ENCODE peak calls at places on chromosomes 6 and 20, in five cellular contexts. L, I, Q, Y and H are unnamed samples.

GRCh38 chr20:64084209-64085152 is at the start of gene LKAAEAR1:
- DNase-seq in Q (no peak), Y (no peak), I (peak; percentile 70), L (no peak), H (no peak)

GRCh38 chr6:71582820-71583219 is 294.2 kb downstream of the OGFRL1 start:
- DNase-seq in Y (no peak), L (no peak), I (no peak), Q (no peak), H (no peak)

GRCh38 chr6:157755032-157755751 is 67.9 kb upstream of the SNX9 start:
- DNase-seq in I (no peak), Q (peak; percentile 37), L (no peak), Y (no peak), H (no peak)

GRCh38 chr6:42428326-42429041 is 23.2 kb downstream of the TRERF1 start:
- DNase-seq in L (peak; percentile 31), I (no peak), Y (peak; percentile 62), Q (no peak), H (no peak)

GRCh38 chr20:34049389-34049788 is 55.7 kb downstream of the RALY start:
- DNase-seq in Y (no peak), I (no peak), Q (no peak), L (no peak), H (no peak)

GRCh38 chr6:168385380-168385779 is 55.6 kb upstream of the SMOC2 start:
- DNase-seq in L (no peak), I (no peak), Y (no peak), Q (no peak), H (no peak)

GRCh38 chr20:63831696-63832686 is 927 bp upstream of the ZBTB46 start:
- DNase-seq in L (no peak), Q (no peak), I (peak; percentile 89), Y (peak; percentile 18), H (no peak)

GRCh38 chr6:62891065-62891647 is 320.1 kb upstream of the FKBP1C start:
- DNase-seq in Q (no peak), I (no peak), L (no peak), Y (no peak), H (no peak)

GRCh38 chr6:154893927-154894326 is 101.2 kb upstream of the TIAM2 start:
- DNase-seq in L (no peak), Q (no peak), I (no peak), Y (no peak), H (no peak)

GRCh38 chr6:105879902-105880547 is 206.1 kb upstream of the PRDM1 start:
- DNase-seq in Q (no peak), L (peak; percentile 55), I (peak; percentile 69), Y (no peak), H (peak; percentile 73)

GRCh38 chr20:50366270-50367103 is 143.7 kb upstream of the PTPN1 start:
- DNase-seq in I (no peak), Q (peak; percentile 86), L (peak; percentile 81), Y (peak; percentile 34), H (peak; percentile 85)

GRCh38 chr20:5797843-5798462 is 47.8 kb downstream of the SHLD1 start:
- DNase-seq in Y (no peak), I (no peak), L (no peak), Q (no peak), H (no peak)

GRCh38 chr6:124319410-124319809 is 515.7 kb downstream of the NKAIN2 start:
- DNase-seq in L (no peak), Y (no peak), Q (no peak), I (no peak), H (no peak)

DNA sequence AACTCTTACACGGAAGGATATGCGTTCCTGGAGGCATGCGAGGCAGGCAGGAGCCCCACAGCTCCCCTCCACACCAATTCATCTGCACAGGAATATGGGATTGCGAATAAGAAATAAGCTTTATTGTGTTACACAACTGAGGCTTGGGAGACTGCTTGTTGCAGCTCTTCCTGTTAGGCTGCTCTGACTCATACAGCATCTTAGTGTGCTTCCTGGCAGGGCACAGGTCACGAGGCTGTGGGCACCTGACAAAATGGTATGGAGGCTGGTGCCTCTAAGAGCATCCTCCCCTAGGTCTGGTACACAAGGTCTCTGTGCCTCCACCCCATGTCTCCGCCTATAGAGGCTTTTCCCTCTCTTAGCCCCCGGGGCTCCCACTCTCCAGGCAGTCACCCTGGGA is 6.8 kb downstream of the SLC22A3 start:
- DNase-seq in L (peak; percentile 79), Y (no peak), I (no peak), Q (no peak), H (no peak)
- H3K4me1 ChIP-seq in L (peaks cover 27% of the 10 kb centered on the region), Y (no peaks in the 10 kb centered on the region), I (no peaks in the 10 kb centered on the region), Q (no peaks in the 10 kb centered on the region), H (peaks cover 20% of the 10 kb centered on the region)

GRCh38 chr6:29663300-29664039 is 6.6 kb downstream of the MOG start:
- DNase-seq in L (no peak), I (no peak), Y (no peak), Q (no peak), H (no peak)
- H3K4me1 ChIP-seq in L (no peaks in the 10 kb centered on the region), I (no peaks in the 10 kb centered on the region), Y (no peaks in the 10 kb centered on the region), Q (no peaks in the 10 kb centered on the region), H (no peaks in the 10 kb centered on the region)

DNA sequence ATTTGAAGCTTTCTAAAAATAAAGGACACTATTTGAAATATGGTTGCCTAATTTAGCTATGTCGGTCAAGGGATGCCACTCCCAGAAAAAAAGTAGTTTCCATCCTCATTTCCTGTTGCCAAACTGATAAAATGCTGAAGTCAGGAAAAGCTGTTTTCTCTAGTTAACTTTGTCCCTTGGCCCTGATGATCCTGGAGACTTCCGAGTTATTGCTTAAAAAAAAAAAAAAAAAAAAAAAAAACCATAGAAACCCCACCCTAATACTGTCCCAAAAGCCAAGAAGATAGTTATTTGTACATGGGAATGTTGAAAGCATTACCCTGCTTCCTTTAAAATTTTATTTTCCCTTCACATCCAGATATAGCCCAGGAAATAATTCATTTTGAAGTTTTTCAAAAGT is 236.7 kb downstream of the SOD2 start:
- DNase-seq in I (no peak), Y (no peak), L (no peak), Q (no peak), H (no peak)
- H3K4me1 ChIP-seq in I (no peaks in the 10 kb centered on the region), Y (no peaks in the 10 kb centered on the region), L (no peaks in the 10 kb centered on the region), Q (no peaks in the 10 kb centered on the region), H (no peaks in the 10 kb centered on the region)

GRCh38 chr20:58551631-58552030 is 36.4 kb upstream of the APCDD1L start:
- DNase-seq in Q (no peak), I (no peak), L (no peak), Y (no peak), H (peak; percentile 43)
- H3K4me1 ChIP-seq in Q (peaks cover 35% of the 10 kb centered on the region), I (no peaks in the 10 kb centered on the region), L (peaks cover 5% of the 10 kb centered on the region), Y (no peaks in the 10 kb centered on the region), H (peaks cover 45% of the 10 kb centered on the region)

GRCh38 chr20:57252559-57253162 is 13.8 kb downstream of the BMP7 start:
- DNase-seq in L (no peak), Q (no peak), I (no peak), Y (no peak), H (no peak)

GRCh38 chr20:57256205-57256604 is 10.2 kb downstream of the BMP7 start:
- DNase-seq in Y (no peak), Q (no peak), I (no peak), L (no peak), H (no peak)

GRCh38 chr20:57258055-57258454 is 8.4 kb downstream of the BMP7 start:
- DNase-seq in Y (no peak), Q (no peak), I (no peak), L (no peak), H (no peak)

GRCh38 chr20:57256908-57257307 is 9.5 kb downstream of the BMP7 start:
- DNase-seq in Q (no peak), L (no peak), I (no peak), Y (no peak), H (no peak)

DNA sequence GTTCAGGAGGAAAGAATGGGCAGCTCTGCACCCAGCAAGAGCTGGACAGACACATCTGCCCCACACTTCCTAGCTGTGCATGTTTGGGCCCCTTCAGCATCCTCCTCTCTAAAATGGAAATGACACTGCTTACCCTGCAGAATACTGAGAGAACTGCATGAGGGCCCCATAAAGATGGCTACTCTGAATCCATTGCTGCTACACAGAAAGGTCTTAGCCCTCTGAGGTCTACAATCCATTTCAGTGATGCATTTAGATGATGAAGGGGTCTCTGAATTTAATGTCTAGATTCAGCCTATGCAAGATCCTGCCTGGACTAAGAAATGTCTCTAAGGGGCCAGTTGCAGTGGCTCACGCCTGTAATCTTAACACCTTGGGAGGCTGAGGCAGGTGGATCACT is 11.3 kb downstream of the BMP7 start:
- DNase-seq in I (no peak), Q (no peak), L (no peak), Y (no peak), H (no peak)
- H3K4me1 ChIP-seq in I (no peaks in the 10 kb centered on the region), Q (no peaks in the 10 kb centered on the region), L (no peaks in the 10 kb centered on the region), Y (peaks cover 4% of the 10 kb centered on the region), H (peaks cover 4% of the 10 kb centered on the region)